ENCODE peak calls at places on chromosomes 1 and 21, in seven cellular contexts. L, Y, U, J, D, T and O are unnamed samples.

GRCh38 chr1:161439280-161440232 is 65.7 kb upstream of the FCGR2A start:
- DNase-seq in L (peak), Y (no peak), U (peak), J (no peak), D (peak), T (peak), O (peak)

GRCh38 chr1:185696419-185697150 is 37.6 kb upstream of the HMCN1 start:
- DNase-seq in L (peak), Y (no peak), U (no peak), J (no peak), D (no peak), T (no peak), O (no peak)

GRCh38 chr1:41102208-41102607 is 80.7 kb upstream of the SLFNL1 start:
- DNase-seq in L (peak), Y (no peak), U (peak), J (peak), D (peak), T (no peak), O (no peak)

GRCh38 chr21:23579573-23579972 is 2027.7 kb downstream of the MRPL39 start:
- DNase-seq in L (no peak), Y (no peak), U (no peak), J (no peak), D (no peak), T (no peak), O (no peak)

GRCh38 chr1:88650676-88651418 is 33.2 kb upstream of the PKN2 start:
- DNase-seq in L (peak), Y (no peak), U (no peak), J (no peak), D (peak), T (no peak), O (no peak)

GRCh38 chr21:31386006-31386405 is 41.9 kb upstream of the TIAM1 start:
- DNase-seq in L (no peak), Y (no peak), U (no peak), J (no peak), D (no peak), T (peak), O (no peak)

GRCh38 chr1:116853680-116854191 is 56.0 kb upstream of the PTGFRN start:
- DNase-seq in L (peak), Y (no peak), U (peak), J (no peak), D (peak), T (no peak), O (peak)

GRCh38 chr1:203043830-203044545 is 17.7 kb downstream of the PPFIA4 start:
- DNase-seq in L (no peak), Y (no peak), U (no peak), J (no peak), D (no peak), T (no peak), O (no peak)

GRCh38 chr1:232574867-232575523 is 54.9 kb downstream of the SIPA1L2 start:
- DNase-seq in L (peak), Y (no peak), U (no peak), J (no peak), D (no peak), T (no peak), O (no peak)

GRCh38 chr1:162578071-162578705 is 16.7 kb downstream of the UAP1 start:
- DNase-seq in L (no peak), Y (no peak), U (no peak), J (no peak), D (no peak), T (no peak), O (no peak)

GRCh38 chr1:206909167-206909882 is 12.1 kb downstream of the IL24 start:
- DNase-seq in L (peak), Y (no peak), U (peak), J (no peak), D (no peak), T (peak), O (peak)

GRCh38 chr21:44867999-44868700 is 5.3 kb downstream of the PTTG1IP start:
- DNase-seq in L (no peak), Y (no peak), U (no peak), J (no peak), D (no peak), T (no peak), O (no peak)

GRCh38 chr21:25490742-25491141 is 116.5 kb downstream of the MRPL39 start:
- DNase-seq in L (peak), Y (no peak), U (no peak), J (no peak), D (no peak), T (no peak), O (no peak)

GRCh38 chr1:99176753-99177152 is 87.5 kb upstream of the PLPPR4 start:
- DNase-seq in L (no peak), Y (no peak), U (no peak), J (no peak), D (no peak), T (no peak), O (no peak)

GRCh38 chr1:41656088-41656487 is 171.6 kb upstream of the EDN2 start:
- DNase-seq in L (no peak), Y (no peak), U (no peak), J (peak), D (no peak), T (no peak), O (no peak)

GRCh38 chr1:109880961-109881894 is 29.4 kb upstream of the CSF1 start:
- DNase-seq in L (no peak), Y (no peak), U (no peak), J (no peak), D (no peak), T (peak), O (no peak)

GRCh38 chr1:2158272-2158671 is 36.3 kb downstream of the FAAP20 start:
- DNase-seq in L (no peak), Y (no peak), U (no peak), J (peak), D (no peak), T (no peak), O (no peak)